ENCODE peak calls at places on chromosomes 3 and 15, in nine cellular contexts. K is IMR-90, Y is activated gamma-delta T cell treated with Interleukin-2 at 50 U/mL for 16 hours, U is ELR, V is kidney tubule cell, W is AG08396, B is HFFc6, I is GM04504, F is HT1080. P is an unnamed sample.
A peak's percentile ranks its signal among the peaks of the same experiment; 100 is the strongest.

GRCh38 chr3:128416578-128417150 is 50.0 kb downstream of the DNAJB8 start:
- DNase-seq in U (peak; percentile 96), V (peak; percentile 84), K (peak; percentile 71), Y (no peak), F (peak; percentile 98), B (peak; percentile 82), W (peak; percentile 89), I (peak; percentile 76), P (peak; percentile 60)

GRCh38 chr3:23743141-23743784 is 62.5 kb upstream of the UBE2E1 start:
- DNase-seq in U (no peak), F (no peak), I (no peak), B (no peak), K (no peak), W (no peak), Y (no peak), V (peak; percentile 47), P (no peak)

GRCh38 chr15:29773000-29773399 is 49.3 kb downstream of the TJP1 start:
- DNase-seq in Y (no peak), F (no peak), W (no peak), K (no peak), I (no peak), B (no peak), V (no peak), U (no peak), P (no peak)

GRCh38 chr3:101010316-101010715 is 17.1 kb upstream of the ABI3BP start:
- DNase-seq in B (peak; percentile 86), Y (no peak), I (peak; percentile 89), W (no peak), F (peak; percentile 35), U (peak; percentile 62), V (no peak), K (peak; percentile 60), P (no peak)

GRCh38 chr3:5430701-5431100 is 243.2 kb downstream of the EDEM1 start:
- DNase-seq in F (no peak), U (no peak), I (no peak), B (no peak), W (no peak), Y (no peak), V (no peak), K (no peak), P (no peak)

GRCh38 chr3:14335774-14336413 is 66.5 kb upstream of the SLC6A6 start:
- DNase-seq in U (no peak), Y (no peak), F (no peak), B (no peak), K (no peak), V (no peak), W (no peak), I (no peak), P (no peak)

GRCh38 chr3:151259664-151260063 is 18.7 kb downstream of the P2RY14 start:
- DNase-seq in I (no peak), F (no peak), W (no peak), K (peak; percentile 64), Y (no peak), B (no peak), V (no peak), U (no peak), P (no peak)

GRCh38 chr3:33417051-33417673 is 23.0 kb downstream of the UBP1 start:
- DNase-seq in Y (no peak), V (peak; percentile 14), W (no peak), F (peak; percentile 65), B (no peak), K (peak; percentile 47), I (no peak), U (peak; percentile 59), P (no peak)

GRCh38 chr3:184334470-184335158 is 2.8 kb upstream of the FAM131A start:
- DNase-seq in B (peak; percentile 93), V (peak; percentile 88), F (peak; percentile 99), I (no peak), W (peak; percentile 68), U (peak; percentile 97), Y (peak; percentile 20), K (peak; percentile 86), P (peak; percentile 45)

GRCh38 chr3:159189994-159190669 is 388.3 kb downstream of the MFSD1 start:
- DNase-seq in B (peak; percentile 39), U (peak; percentile 77), W (no peak), I (peak; percentile 59), V (peak; percentile 24), K (no peak), F (peak; percentile 71), Y (no peak), P (no peak)

GRCh38 chr15:88447206-88447605 is 20.0 kb downstream of the MRPL46 start:
- DNase-seq in V (peak; percentile 31), F (no peak), U (no peak), I (no peak), K (no peak), W (no peak), Y (no peak), B (no peak), P (no peak)

GRCh38 chr3:31167666-31168065 is 273.2 kb upstream of the GADL1 start:
- DNase-seq in U (no peak), B (peak; percentile 7), F (no peak), W (no peak), K (peak; percentile 2), V (no peak), I (no peak), Y (no peak), P (no peak)

GRCh38 chr3:53938645-53939044 is 47.0 kb upstream of the SELENOK start:
- DNase-seq in W (peak; percentile 45), Y (no peak), V (peak; percentile 68), I (peak; percentile 20), K (peak; percentile 52), U (peak; percentile 66), B (peak; percentile 57), F (peak; percentile 56), P (peak; percentile 54)

GRCh38 chr3:17831366-17831765 is 88.9 kb upstream of the TBC1D5 start:
- DNase-seq in K (peak; percentile 9), W (no peak), B (no peak), F (peak; percentile 11), V (peak; percentile 28), I (no peak), U (peak; percentile 56), Y (no peak), P (no peak)

GRCh38 chr15:101348643-101349496 is 53.8 kb upstream of the SNRPA1 start:
- DNase-seq in B (no peak), F (peak; percentile 42), Y (no peak), K (no peak), V (peak; percentile 23), I (no peak), W (no peak), U (no peak), P (peak; percentile 36)

GRCh38 chr3:10552631-10552943 is 47.2 kb upstream of the ATP2B2 start:
- DNase-seq in F (peak; percentile 9), V (no peak), Y (no peak), U (no peak), B (no peak), W (no peak), I (no peak), K (no peak), P (no peak)

GRCh38 chr3:192409203-192409837 is 318.0 kb downstream of the FGF12 start:
- DNase-seq in U (peak; percentile 52), I (no peak), W (peak; percentile 23), K (no peak), F (peak; percentile 66), Y (no peak), B (no peak), V (peak; percentile 64), P (peak; percentile 72)

GRCh38 chr15:64287953-64288352 is 68.0 kb downstream of the CSNK1G1 start:
- DNase-seq in K (no peak), F (no peak), U (no peak), V (no peak), Y (no peak), B (no peak), I (no peak), W (no peak), P (no peak)

GRCh38 chr3:86990171-86990733 is 697 bp downstream of the VGLL3 start:
- DNase-seq in K (peak; percentile 26), Y (no peak), B (peak; percentile 27), U (peak; percentile 80), I (no peak), V (peak; percentile 68), F (peak; percentile 5), W (peak; percentile 54), P (no peak)

GRCh38 chr15:36653851-36654250 is 74.4 kb downstream of the CDIN1 start:
- DNase-seq in V (no peak), B (no peak), I (no peak), F (no peak), W (no peak), K (no peak), Y (no peak), U (no peak), P (no peak)

GRCh38 chr3:127676921-127677351 is 4.2 kb downstream of the ABTB1 start:
- DNase-seq in F (no peak), K (no peak), Y (no peak), I (no peak), V (no peak), U (no peak), W (no peak), B (no peak), P (no peak)

GRCh38 chr15:62883938-62884479 is 158.5 kb upstream of the TPM1 start:
- DNase-seq in Y (no peak), I (peak; percentile 96), W (no peak), F (no peak), B (peak; percentile 82), U (no peak), V (no peak), K (peak; percentile 70), P (no peak)

P was measured in Caki2.